ENCODE peak calls at places on chromosomes 7 and 10, in four cellular contexts. T is cerebellar cortex; U is astrocyte of the hippocampus; O is stimulated activated CD8-positive, alpha-beta memory T cell treated with anti-CD3 and anti-CD28 coated beads, Interleukin-4, amount 100 ng/mL, for 4 hours. S is an unnamed sample.

GRCh38 chr7:116984917-116985316 is 31.6 kb downstream of the ST7 start:
- DNase-seq in O (no peak), U (peak; percentile 41), T (peak; percentile 78), S (no peak)

GRCh38 chr7:99313204-99313573 is 12.5 kb upstream of the ARPC1A start:
- DNase-seq in O (no peak), U (no peak), T (no peak), S (no peak)

GRCh38 chr7:113504142-113504541 is 385.8 kb upstream of the SMIM30 start:
- DNase-seq in O (no peak), T (no peak), U (no peak), S (no peak)

GRCh38 chr7:50226139-50226538 is 78.4 kb upstream of the IKZF1 start:
- DNase-seq in O (no peak), T (no peak), U (no peak), S (no peak)

GRCh38 chr10:47145290-47145934 is 154.6 kb upstream of the GDF10 start:
- DNase-seq in T (no peak), O (no peak), U (no peak), S (no peak)

GRCh38 chr7:80749270-80749669 is 110.8 kb downstream of the CD36 start:
- DNase-seq in O (no peak), U (peak; percentile 70), T (no peak), S (no peak)

GRCh38 chr7:111074071-111074771 is 16.7 kb upstream of the LRRN3 start:
- DNase-seq in O (no peak), T (no peak), U (no peak), S (no peak)

GRCh38 chr7:129525225-129525862 is 23.0 kb downstream of the SMKR1 start:
- DNase-seq in O (no peak), U (no peak), T (no peak), S (no peak)

GRCh38 chr10:58754419-58755180 is 241.9 kb downstream of the BICC1 start:
- DNase-seq in O (no peak), U (no peak), T (no peak), S (no peak)

GRCh38 chr10:29502351-29502750 is 132.4 kb downstream of the SVIL start:
- DNase-seq in O (no peak), U (no peak), T (no peak), S (no peak)

GRCh38 chr7:142482899-142483658 is 225.2 kb upstream of the PRSS58 start:
- DNase-seq in O (peak; percentile 23), T (peak; percentile 26), U (peak; percentile 63), S (no peak)

GRCh38 chr7:100825215-100825671 is 2.1 kb downstream of the EPHB4 start:
- DNase-seq in O (no peak), T (no peak), U (peak; percentile 50), S (peak; percentile 52)

S was measured in retina.